ENCODE peak calls at places on chromosome 13, in seven cellular contexts. S is breast epithelium; K is trophoblast cell; C is Karpas-422; Y is CD8-positive, alpha-beta memory T cell; L is ascending aorta; A is upper lobe of right lung. M is an unnamed sample.

GRCh38 chr13:41985788-41986508 is 25.0 kb upstream of the VWA8 start:
- DNase-seq in S (no peak), K (no peak), C (no peak), Y (no peak), L (no peak), A (no peak), M (no peak)

GRCh38 chr13:22077764-22078163 is 406.9 kb downstream of the FGF9 start:
- DNase-seq in S (no peak), K (no peak), C (no peak), Y (no peak), L (no peak), A (no peak), M (no peak)

GRCh38 chr13:74883834-74884233 is 598.1 kb downstream of the TBC1D4 start:
- DNase-seq in S (no peak), K (no peak), C (no peak), Y (no peak), L (no peak), A (no peak), M (no peak)

GRCh38 chr13:74132768-74133656 is 1.2 kb downstream of the KLF12 start:
- DNase-seq in S (no peak), K (no peak), C (peak), Y (peak), L (peak), A (peak), M (no peak)

GRCh38 chr13:98466634-98467236 is 110.2 kb downstream of the STK24 start:
- DNase-seq in S (no peak), K (peak), C (peak), Y (no peak), L (no peak), A (no peak), M (no peak)

GRCh38 chr13:98476538-98476966 is 100.4 kb downstream of the STK24 start:
- DNase-seq in S (no peak), K (no peak), C (no peak), Y (peak), L (peak), A (peak), M (no peak)

GRCh38 chr13:61123533-61124269 is 291.9 kb downstream of the PCDH20 start:
- DNase-seq in S (no peak), K (no peak), C (no peak), Y (no peak), L (no peak), A (no peak), M (no peak)

GRCh38 chr13:74574964-74575728 is 440.9 kb upstream of the KLF12 start:
- DNase-seq in S (no peak), K (no peak), C (no peak), Y (no peak), L (no peak), A (no peak), M (no peak)

GRCh38 chr13:76330756-76331155 is 555.4 kb downstream of the KCTD12 start:
- DNase-seq in S (no peak), K (no peak), C (no peak), Y (no peak), L (no peak), A (no peak), M (no peak)

GRCh38 chr13:31945202-31945978 is 86.2 kb upstream of the FRY start:
- DNase-seq in S (peak), K (peak), C (no peak), Y (no peak), L (peak), A (peak), M (peak)

GRCh38 chr13:27131906-27132305 is 39.7 kb downstream of the USP12 start:
- DNase-seq in S (no peak), K (no peak), C (no peak), Y (no peak), L (no peak), A (no peak), M (no peak)
- H3K27ac ChIP-seq in S (no peak), K (no peak), C (no peak), Y (no peak), L (no peak), A (no peak), M (no peak)

DNA sequence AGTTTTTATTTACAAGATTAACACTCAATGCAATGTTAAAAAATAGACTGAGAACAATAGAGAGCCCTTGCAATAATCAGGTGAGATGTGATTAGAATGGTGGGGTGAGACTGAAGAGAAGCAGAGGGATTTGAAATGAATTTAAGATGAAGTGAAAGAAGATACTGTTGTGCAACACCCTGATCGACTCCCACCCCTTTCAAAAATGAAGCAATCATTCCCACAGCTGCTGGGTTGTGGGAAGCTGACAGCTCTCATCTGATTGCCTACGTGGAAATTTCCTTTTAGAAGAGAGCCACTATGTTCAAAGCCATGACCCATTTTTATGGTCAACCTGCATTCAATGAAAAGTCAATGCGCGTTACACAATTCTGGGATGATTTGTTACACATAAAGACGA is 1374.9 kb downstream of the PCDH9 start:
- DNase-seq in S (no peak), K (no peak), C (no peak), Y (no peak), L (no peak), A (no peak), M (no peak)
- H3K27ac ChIP-seq in S (no peak), K (no peak), C (no peak), Y (no peak), L (no peak), A (no peak), M (no peak)

DNA sequence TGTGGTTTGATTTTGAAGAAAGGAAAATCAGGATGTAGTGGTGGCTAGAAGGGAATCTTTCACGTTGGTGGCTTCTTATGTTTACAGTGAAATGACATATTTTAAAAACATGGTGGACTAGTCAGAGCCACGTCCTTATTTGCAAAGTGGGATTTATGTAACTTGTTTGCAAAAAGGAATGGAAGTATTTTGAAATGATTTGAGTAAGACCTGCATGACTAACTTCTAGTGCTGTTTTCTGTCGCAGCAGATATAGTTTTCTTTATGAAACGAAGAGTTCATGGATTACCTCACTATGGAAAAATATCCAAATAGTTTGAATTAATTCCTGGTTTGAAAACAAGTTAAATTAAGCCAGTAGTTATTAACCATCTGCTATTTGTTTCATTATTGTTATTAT is 476.5 kb downstream of the MYO16 start:
- DNase-seq in S (no peak), K (no peak), C (no peak), Y (no peak), L (no peak), A (no peak), M (no peak)
- H3K27ac ChIP-seq in S (no peak), K (no peak), C (no peak), Y (no peak), L (no peak), A (no peak), M (no peak)

GRCh38 chr13:30216111-30216510 is 91.2 kb downstream of the KATNAL1 start:
- DNase-seq in S (no peak), K (no peak), C (no peak), Y (no peak), L (no peak), A (no peak), M (no peak)
- H3K27ac ChIP-seq in S (no peak), K (no peak), C (no peak), Y (no peak), L (no peak), A (no peak), M (no peak)